ENCODE peak calls at places on chromosomes 2 and 18, in nine cellular contexts. N, A, W, G, T, D, Z, O and V are unnamed samples.

GRCh38 chr2:232268631-232269030 is 109.9 kb upstream of the ALPP start:
- DNase-seq in N (no peak), A (no peak), W (no peak), G (no peak), T (no peak), D (no peak), Z (no peak), O (no peak), V (no peak)

GRCh38 chr2:232874677-232875223 is 4.7 kb downstream of the SNORC start:
- DNase-seq in N (no peak), A (no peak), W (no peak), G (no peak), T (no peak), D (no peak), Z (no peak), O (no peak), V (no peak)

GRCh38 chr18:59056706-59057492 is 82.8 kb upstream of the SEC11C start:
- DNase-seq in N (peak), A (no peak), W (peak), G (peak), T (peak), D (no peak), Z (peak), O (peak), V (no peak)

GRCh38 chr18:55768255-55768654 is 180.3 kb upstream of the TCF4 start:
- DNase-seq in N (no peak), A (no peak), W (no peak), G (no peak), T (no peak), D (no peak), Z (peak), O (no peak), V (no peak)

GRCh38 chr2:7508220-7508943 is 591.2 kb downstream of the RNF144A start:
- DNase-seq in N (no peak), A (no peak), W (no peak), G (peak), T (no peak), D (no peak), Z (no peak), O (no peak), V (no peak)

GRCh38 chr2:23635666-23636340 is 250.8 kb downstream of the KLHL29 start:
- DNase-seq in N (no peak), A (no peak), W (no peak), G (no peak), T (no peak), D (no peak), Z (no peak), O (no peak), V (no peak)

GRCh38 chr2:55567298-55567697 is 47.8 kb downstream of the CFAP36 start:
- DNase-seq in N (no peak), A (no peak), W (no peak), G (no peak), T (no peak), D (no peak), Z (peak), O (no peak), V (no peak)

GRCh38 chr18:26190506-26190905 is 35.7 kb upstream of the TAF4B start:
- DNase-seq in N (peak), A (no peak), W (no peak), G (no peak), T (no peak), D (no peak), Z (no peak), O (no peak), V (no peak)

GRCh38 chr2:240161087-240161750 is 20.8 kb upstream of the OTOS start:
- DNase-seq in N (no peak), A (no peak), W (no peak), G (no peak), T (no peak), D (no peak), Z (no peak), O (no peak), V (no peak)

GRCh38 chr2:112643488-112643887 is 2.3 kb upstream of the SLC20A1 start:
- DNase-seq in N (no peak), A (no peak), W (no peak), G (no peak), T (no peak), D (no peak), Z (no peak), O (no peak), V (no peak)

GRCh38 chr2:139864821-139865302 is 1084.7 kb upstream of the NXPH2 start:
- DNase-seq in N (no peak), A (no peak), W (no peak), G (no peak), T (no peak), D (no peak), Z (no peak), O (no peak), V (no peak)

GRCh38 chr2:192194866-192195547 is at the start of gene TMEFF2:
- DNase-seq in N (peak), A (peak), W (peak), G (peak), T (peak), D (no peak), Z (peak), O (peak), V (no peak)

GRCh38 chr2:20448246-20449046 is 1.6 kb downstream of the RHOB start:
- DNase-seq in N (no peak), A (no peak), W (peak), G (no peak), T (no peak), D (no peak), Z (peak), O (peak), V (no peak)

GRCh38 chr2:42567389-42567788 is 1.0 kb upstream of the MTA3 start:
- DNase-seq in N (no peak), A (no peak), W (peak), G (peak), T (no peak), D (peak), Z (peak), O (no peak), V (no peak)

GRCh38 chr18:44840053-44840826 is 159.6 kb downstream of the SETBP1 start:
- DNase-seq in N (no peak), A (no peak), W (no peak), G (peak), T (no peak), D (no peak), Z (no peak), O (no peak), V (no peak)

GRCh38 chr2:51723716-51724115 is 691.8 kb upstream of the NRXN1 start:
- DNase-seq in N (no peak), A (peak), W (peak), G (no peak), T (no peak), D (no peak), Z (peak), O (no peak), V (no peak)

GRCh38 chr18:58105206-58105907 is 61.3 kb downstream of the NEDD4L start:
- DNase-seq in N (no peak), A (peak), W (no peak), G (no peak), T (no peak), D (no peak), Z (no peak), O (no peak), V (no peak)

GRCh38 chr18:13640266-13640860 is 86.0 kb downstream of the FAM210A start:
- DNase-seq in N (no peak), A (no peak), W (no peak), G (no peak), T (no peak), D (no peak), Z (no peak), O (no peak), V (no peak)

GRCh38 chr2:227010433-227010832 is 153.6 kb downstream of the COL4A4 start:
- DNase-seq in N (no peak), A (no peak), W (peak), G (peak), T (no peak), D (no peak), Z (peak), O (no peak), V (no peak)

GRCh38 chr2:109204412-109204811 is 75.4 kb downstream of the SH3RF3 start:
- DNase-seq in N (no peak), A (no peak), W (no peak), G (no peak), T (no peak), D (no peak), Z (no peak), O (no peak), V (no peak)

GRCh38 chr2:236156860-236157194 is 11.4 kb downstream of the GBX2 start:
- DNase-seq in N (no peak), A (no peak), W (no peak), G (no peak), T (no peak), D (no peak), Z (no peak), O (no peak), V (no peak)

GRCh38 chr2:122737429-122738077 is 982.1 kb downstream of the TSN start:
- DNase-seq in N (no peak), A (no peak), W (peak), G (no peak), T (no peak), D (no peak), Z (peak), O (no peak), V (no peak)

GRCh38 chr18:500556-501405 is at the start of gene COLEC12:
- DNase-seq in N (no peak), A (no peak), W (peak), G (no peak), T (peak), D (no peak), Z (no peak), O (peak), V (no peak)

GRCh38 chr2:156325671-156326385 is 6.7 kb downstream of the NR4A2 start:
- DNase-seq in N (no peak), A (no peak), W (no peak), G (no peak), T (no peak), D (no peak), Z (no peak), O (no peak), V (no peak)

GRCh38 chr2:28447943-28448737 is 47.7 kb upstream of the PLB1 start:
- DNase-seq in N (no peak), A (no peak), W (peak), G (peak), T (no peak), D (peak), Z (peak), O (no peak), V (no peak)

DNA sequence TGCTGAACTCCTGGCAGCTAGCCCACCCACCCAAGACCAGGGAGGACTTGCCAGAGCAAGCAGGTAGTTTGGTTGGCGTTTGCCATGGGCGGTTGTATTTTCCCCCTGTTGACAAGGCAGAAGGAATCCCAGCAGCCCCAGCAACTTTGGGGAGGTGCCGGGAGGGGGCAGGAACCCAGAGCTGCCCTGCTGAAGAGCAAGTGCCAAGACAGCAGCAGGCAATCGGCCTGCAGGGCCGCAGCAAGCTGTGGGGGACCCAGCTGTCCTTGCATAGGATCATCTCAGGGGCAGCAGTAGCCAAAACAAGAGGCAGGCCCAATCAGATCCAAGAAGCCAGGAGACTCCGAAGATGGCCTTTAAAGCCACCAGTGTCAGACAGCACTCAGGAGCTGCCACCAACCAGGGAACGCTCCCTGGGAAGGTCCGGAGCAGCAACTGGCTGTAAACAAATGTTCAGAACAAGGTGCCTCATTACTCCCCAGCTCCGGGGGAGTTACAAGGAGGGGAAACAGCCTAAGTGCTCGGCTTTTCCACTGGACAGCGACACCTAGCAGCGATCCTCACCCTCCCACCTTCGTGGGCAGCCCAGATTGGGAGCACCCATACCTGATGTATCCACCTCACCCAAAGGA is 2.1 kb downstream of the ST8SIA5 start:
- DNase-seq in N (no peak), A (no peak), W (no peak), G (no peak), T (no peak), D (no peak), Z (no peak), O (peak), V (no peak)
- TF ChIP-seq CTCF in N (no peak), A (peak), W (peak), G (no peak), T (no peak), D (no peak), Z (no peak), O (no peak), V (peak)

GRCh38 chr2:221503965-221504364 is 68.1 kb downstream of the EPHA4 start:
- DNase-seq in N (no peak), A (no peak), W (no peak), G (no peak), T (no peak), D (no peak), Z (no peak), O (no peak), V (no peak)

GRCh38 chr2:221501210-221501882 is 70.8 kb downstream of the EPHA4 start:
- DNase-seq in N (no peak), A (peak), W (peak), G (peak), T (peak), D (peak), Z (peak), O (no peak), V (peak)

GRCh38 chr2:221500501-221501209 is 71.4 kb downstream of the EPHA4 start:
- DNase-seq in N (no peak), A (no peak), W (no peak), G (no peak), T (no peak), D (no peak), Z (no peak), O (no peak), V (peak)

GRCh38 chr2:221501883-221502269 is 70.2 kb downstream of the EPHA4 start:
- DNase-seq in N (no peak), A (no peak), W (no peak), G (no peak), T (no peak), D (no peak), Z (no peak), O (no peak), V (no peak)

GRCh38 chr2:221502270-221502973 is 69.7 kb downstream of the EPHA4 start:
- DNase-seq in N (no peak), A (no peak), W (peak), G (peak), T (no peak), D (peak), Z (peak), O (no peak), V (peak)
- H3K4me3 ChIP-seq in N (no peak), A (no peak), W (no peak), G (no peak), T (no peak), D (no peak), Z (no peak), O (no peak), V (no peak)

GRCh38 chr18:23631746-23632145 is 31.0 kb downstream of the ANKRD29 start:
- DNase-seq in N (no peak), A (no peak), W (no peak), G (no peak), T (no peak), D (no peak), Z (no peak), O (no peak), V (no peak)
- TF ChIP-seq CTCF in N (no peak), A (no peak), W (no peak), G (no peak), T (no peak), D (no peak), Z (no peak), O (no peak), V (no peak)

DNA sequence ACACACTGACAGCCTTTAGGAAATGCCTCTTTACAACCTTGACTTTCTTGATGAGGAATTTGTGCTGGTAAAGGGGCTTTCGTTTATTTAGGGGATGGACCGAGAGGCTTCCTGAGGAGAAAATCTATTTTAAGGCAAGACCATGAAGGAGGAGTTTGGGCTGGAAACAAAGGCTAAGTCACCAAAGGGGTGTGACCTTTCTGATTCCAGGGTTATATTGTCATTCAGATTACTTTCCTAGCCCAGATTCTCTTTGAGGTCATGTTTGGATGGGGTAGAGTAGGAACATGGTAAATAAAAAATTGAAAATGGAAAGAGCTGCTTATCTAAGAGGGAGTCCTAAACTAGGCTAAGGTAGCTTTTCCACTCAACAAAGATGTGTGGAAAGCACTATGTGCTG is 77.1 kb upstream of the UGP2 start:
- DNase-seq in N (no peak), A (no peak), W (no peak), G (peak), T (no peak), D (no peak), Z (peak), O (no peak), V (no peak)
- H3K4me3 ChIP-seq in N (no peak), A (no peak), W (no peak), G (no peak), T (no peak), D (no peak), Z (no peak), O (no peak), V (no peak)

DNA sequence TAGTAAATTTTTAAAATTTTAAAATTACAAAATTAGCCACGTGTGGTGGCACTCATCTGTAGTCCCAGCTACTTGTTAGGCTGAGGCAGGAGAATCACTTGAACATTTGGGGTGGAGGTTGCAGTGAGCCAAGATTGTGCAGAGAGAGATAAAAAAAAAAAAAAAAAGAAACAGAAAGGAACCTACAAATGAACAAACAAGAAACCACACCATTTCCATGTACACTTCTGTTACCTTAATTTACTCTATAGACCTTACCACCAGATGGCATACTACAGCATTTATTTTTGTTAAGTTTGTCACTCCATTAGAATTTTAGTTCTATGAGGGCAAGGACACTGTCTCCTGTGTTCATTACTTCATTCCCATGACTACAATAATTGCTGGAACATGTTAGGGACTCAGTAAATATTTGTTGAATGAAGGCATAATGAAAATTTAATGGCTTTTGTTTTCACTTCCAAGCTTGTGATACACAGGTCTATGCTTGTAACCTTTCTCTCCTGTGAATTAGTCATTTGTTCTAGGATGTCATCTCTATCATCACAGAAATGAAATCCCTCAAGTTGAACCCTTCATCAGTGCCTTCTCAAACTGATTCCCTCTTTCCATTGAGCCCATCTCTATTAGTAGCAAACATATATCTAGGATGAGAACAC is 76.0 kb downstream of the ARHGAP15 start:
- DNase-seq in N (no peak), A (no peak), W (peak), G (no peak), T (no peak), D (no peak), Z (peak), O (no peak), V (no peak)
- TF ChIP-seq CTCF in N (peak), A (peak), W (peak), G (peak), T (no peak), D (peak), Z (peak), O (no peak), V (peak)

GRCh38 chr2:45469314-45470099 is 141.6 kb downstream of the SRBD1 start:
- DNase-seq in N (no peak), A (no peak), W (no peak), G (no peak), T (no peak), D (no peak), Z (peak), O (no peak), V (no peak)
- H3K4me3 ChIP-seq in N (no peak), A (no peak), W (no peak), G (no peak), T (no peak), D (no peak), Z (no peak), O (no peak), V (no peak)

GRCh38 chr18:34976084-34976483 is 65.1 kb upstream of the MAPRE2 start:
- DNase-seq in N (no peak), A (no peak), W (no peak), G (no peak), T (no peak), D (no peak), Z (no peak), O (no peak), V (no peak)
- TF ChIP-seq CTCF in N (no peak), A (no peak), W (no peak), G (no peak), T (no peak), D (no peak), Z (no peak), O (no peak), V (no peak)

DNA sequence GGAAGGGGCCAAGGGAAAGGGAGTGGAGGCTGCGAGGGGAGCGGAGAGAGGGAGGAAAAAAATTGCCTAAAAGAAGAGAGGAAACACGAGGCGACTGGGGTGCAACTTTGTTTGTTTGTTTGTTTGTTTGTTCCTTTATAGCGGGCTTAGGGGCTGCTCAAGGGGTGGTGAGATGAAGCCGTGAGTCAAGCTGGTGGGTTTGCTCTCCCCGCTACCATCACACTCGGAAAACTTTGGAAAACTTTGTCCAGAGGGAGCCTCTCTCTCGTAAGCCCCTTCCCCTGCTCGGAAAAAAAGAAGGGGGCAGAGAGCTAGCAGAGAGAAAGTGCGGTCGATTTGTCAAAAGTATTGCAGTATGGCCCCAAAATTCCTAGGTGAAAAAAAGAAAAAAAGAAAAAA is 308 bp upstream of the CYP26B1 start:
- DNase-seq in N (no peak), A (no peak), W (no peak), G (no peak), T (peak), D (no peak), Z (no peak), O (no peak), V (no peak)
- H3K4me3 ChIP-seq in N (peak), A (peak), W (peak), G (peak), T (no peak), D (peak), Z (peak), O (peak), V (no peak)